ENCODE peak calls at places on chromosome 22, in ten cellular contexts. N is colonic mucosa, D is fibroblast of pulmonary artery, R is stomach, F is sigmoid colon, H is progenitor cell of endocrine pancreas, S is AG09309, I is cardiac fibroblast, V is epithelial cell of esophagus, W is omental fat pad. O is an unnamed sample.

GRCh38 chr22:31223786-31224191 is 11.7 kb downstream of the LIMK2 start:
- DNase-seq in V (no peak), W (no peak), F (no peak), N (no peak), R (no peak), I (no peak), D (no peak), S (no peak), H (no peak), O (no peak)

GRCh38 chr22:36328635-36329216 is 59.0 kb downstream of the MYH9 start:
- DNase-seq in W (no peak), D (peak), F (peak), R (peak), S (peak), I (peak), H (no peak), N (no peak), V (peak), O (no peak)

GRCh38 chr22:47801541-47802245 is 1039.2 kb downstream of the TBC1D22A start:
- DNase-seq in W (no peak), I (no peak), H (no peak), F (no peak), R (no peak), N (no peak), D (no peak), S (no peak), V (no peak), O (no peak)

GRCh38 chr22:36571991-36572390 is 43.0 kb upstream of the EIF3D start:
- DNase-seq in V (no peak), D (no peak), I (no peak), W (no peak), N (no peak), F (no peak), S (no peak), R (no peak), H (no peak), O (no peak)

GRCh38 chr22:41862160-41862529 is 29.2 kb downstream of the SREBF2 start:
- DNase-seq in V (no peak), N (no peak), R (no peak), F (no peak), D (peak), I (peak), W (no peak), H (no peak), S (no peak), O (no peak)

GRCh38 chr22:18064636-18065035 is 13.2 kb upstream of the PEX26 start:
- DNase-seq in R (no peak), F (no peak), N (no peak), I (no peak), W (no peak), V (peak), S (no peak), H (no peak), D (no peak), O (no peak)

GRCh38 chr22:17266261-17266971 is 47.2 kb upstream of the ADA2 start:
- DNase-seq in R (no peak), W (no peak), D (no peak), V (no peak), I (no peak), S (no peak), N (peak), F (no peak), H (no peak), O (peak)

GRCh38 chr22:37927129-37927936 is 21.2 kb downstream of the MICALL1 start:
- DNase-seq in S (no peak), D (no peak), W (no peak), V (no peak), I (no peak), H (no peak), N (no peak), R (no peak), F (no peak), O (no peak)

GRCh38 chr22:41248758-41249157 is 8.0 kb upstream of the CHADL start:
- DNase-seq in F (no peak), I (no peak), V (no peak), D (no peak), W (no peak), S (no peak), N (no peak), R (no peak), H (no peak), O (no peak)

GRCh38 chr22:48336339-48337060 is 1491.2 kb downstream of the BRD1 start:
- DNase-seq in I (no peak), D (no peak), F (no peak), H (no peak), R (no peak), V (no peak), N (no peak), S (no peak), W (no peak), O (no peak)

GRCh38 chr22:37237371-37238268 is 6.4 kb downstream of the RAC2 start:
- DNase-seq in F (peak), D (no peak), H (no peak), N (no peak), I (peak), S (no peak), V (no peak), W (no peak), R (no peak), O (no peak)

GRCh38 chr22:39078329-39078728 is 1.3 kb downstream of the APOBEC3G start:
- DNase-seq in V (no peak), N (no peak), F (no peak), H (no peak), D (no peak), I (no peak), R (no peak), S (no peak), W (no peak), O (no peak)

GRCh38 chr22:36323182-36323854 is 64.4 kb downstream of the MYH9 start:
- DNase-seq in R (peak), D (peak), I (peak), N (no peak), V (no peak), F (peak), W (no peak), H (no peak), S (no peak), O (no peak)

GRCh38 chr22:35039625-35040024 is 26.3 kb upstream of the ISX start:
- DNase-seq in V (no peak), W (no peak), I (no peak), D (no peak), S (no peak), F (no peak), H (no peak), N (no peak), R (no peak), O (no peak)

GRCh38 chr22:21009638-21010425 is 5.1 kb upstream of the P2RX6 start:
- DNase-seq in V (peak), S (no peak), I (peak), R (peak), H (peak), N (peak), D (peak), F (no peak), W (no peak), O (no peak)

GRCh38 chr22:17845790-17846189 is 71.5 kb upstream of the BID start:
- DNase-seq in F (peak), W (no peak), S (no peak), I (no peak), D (no peak), V (no peak), N (no peak), R (no peak), H (no peak), O (no peak)

GRCh38 chr22:24026733-24027132 is 15.6 kb downstream of the CABIN1 start:
- DNase-seq in S (no peak), F (no peak), W (no peak), D (no peak), R (no peak), I (no peak), N (no peak), H (no peak), V (no peak), O (no peak)

GRCh38 chr22:50444663-50445062 is 30.2 kb downstream of the SBF1 start:
- DNase-seq in S (peak), N (peak), V (peak), D (peak), H (no peak), W (no peak), I (peak), R (peak), F (no peak), O (no peak)

DNA sequence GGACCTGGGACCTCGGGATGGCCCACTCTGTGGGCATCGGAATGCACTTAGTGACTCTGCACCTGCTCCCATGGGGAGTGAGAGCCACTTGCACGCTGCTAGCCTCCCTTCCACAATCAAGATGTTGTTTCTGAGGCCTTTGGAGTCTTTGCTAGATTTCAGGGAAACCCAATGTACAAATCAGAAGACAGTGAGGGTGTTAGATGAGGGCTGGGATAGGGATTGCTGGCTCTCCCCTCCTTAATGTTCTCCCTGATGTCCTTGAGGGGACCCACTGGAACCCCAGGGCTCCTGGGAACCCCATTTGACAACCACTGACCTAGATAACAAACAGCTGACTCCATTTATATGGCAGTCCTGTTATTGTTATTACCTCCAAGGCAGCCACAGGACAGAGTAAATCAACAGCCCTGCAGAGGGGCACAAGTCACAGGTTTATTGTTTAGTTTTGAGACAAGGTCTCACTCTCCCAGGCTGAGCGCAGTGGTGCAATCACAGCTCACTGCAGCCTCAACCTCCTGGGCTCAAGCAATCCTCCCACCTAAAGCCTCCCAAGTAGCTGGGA is 31.3 kb upstream of the COMT start:
- DNase-seq in R (no peak), N (no peak), W (no peak), D (no peak), I (no peak), V (no peak), S (no peak), H (no peak), F (no peak), O (no peak)
- TF ChIP-seq CTCF in R (no peak), N (no peak), W (no peak), D (no peak), I (no peak), V (no peak), S (no peak), H (no peak), F (peak), O (no peak)

DNA sequence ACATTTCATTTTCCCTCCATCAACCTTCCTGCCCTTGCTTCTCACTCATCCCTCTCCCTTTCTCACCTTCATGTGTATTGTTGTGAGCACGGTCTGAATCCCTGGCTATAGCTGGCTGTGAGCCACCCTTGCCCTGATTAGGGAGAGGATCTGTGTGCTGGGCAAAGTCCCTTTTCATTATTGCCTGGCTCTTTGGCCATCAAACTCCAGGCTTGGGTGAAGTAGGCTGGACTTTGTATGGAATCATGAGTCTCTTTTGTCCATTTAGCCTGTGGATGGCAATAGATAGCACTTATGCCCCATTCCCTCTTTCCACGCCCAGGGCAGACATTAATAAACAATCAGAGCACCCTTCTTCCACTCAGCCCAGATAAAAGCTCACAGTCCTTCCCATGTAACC is 6.7 kb downstream of the MYO18B start:
- DNase-seq in D (no peak), S (no peak), I (no peak), V (no peak), R (peak), H (no peak), W (no peak), F (no peak), N (peak), O (no peak)
- TF ChIP-seq CTCF in D (no peak), S (no peak), I (no peak), V (no peak), R (no peak), H (no peak), W (no peak), F (no peak), N (no peak), O (no peak)

GRCh38 chr22:19115628-19116027 is 6.6 kb downstream of the DGCR2 start:
- DNase-seq in R (no peak), D (peak), N (no peak), F (no peak), H (no peak), W (no peak), S (no peak), V (peak), I (no peak), O (no peak)
- TF ChIP-seq CTCF in R (no peak), D (peak), N (no peak), F (no peak), H (no peak), W (no peak), S (no peak), V (peak), I (peak), O (no peak)

GRCh38 chr22:19554834-19555404 is 30.7 kb upstream of the CLDN5 start:
- DNase-seq in H (no peak), W (no peak), N (no peak), V (peak), I (peak), D (peak), R (no peak), S (no peak), F (peak), O (no peak)
- TF ChIP-seq CTCF in H (peak), W (no peak), N (no peak), V (peak), I (peak), D (peak), R (no peak), S (peak), F (no peak), O (no peak)

GRCh38 chr22:44020981-44021380 is 3.1 kb upstream of the PARVB start:
- DNase-seq in H (no peak), I (no peak), R (no peak), D (no peak), N (no peak), F (no peak), S (no peak), W (no peak), V (no peak), O (no peak)

GRCh38 chr22:44024288-44024908 is at the start of gene PARVB:
- DNase-seq in N (no peak), H (peak), D (no peak), R (no peak), F (no peak), I (no peak), S (no peak), W (no peak), V (peak), O (no peak)

GRCh38 chr22:44026066-44026629 is 2.0 kb downstream of the PARVB start:
- DNase-seq in V (no peak), D (no peak), H (no peak), W (no peak), R (no peak), F (no peak), S (no peak), N (no peak), I (no peak), O (no peak)

GRCh38 chr22:44025171-44026065 is 1.3 kb downstream of the PARVB start:
- DNase-seq in F (no peak), R (peak), D (no peak), H (no peak), S (no peak), N (peak), V (no peak), I (no peak), W (no peak), O (no peak)

DNA sequence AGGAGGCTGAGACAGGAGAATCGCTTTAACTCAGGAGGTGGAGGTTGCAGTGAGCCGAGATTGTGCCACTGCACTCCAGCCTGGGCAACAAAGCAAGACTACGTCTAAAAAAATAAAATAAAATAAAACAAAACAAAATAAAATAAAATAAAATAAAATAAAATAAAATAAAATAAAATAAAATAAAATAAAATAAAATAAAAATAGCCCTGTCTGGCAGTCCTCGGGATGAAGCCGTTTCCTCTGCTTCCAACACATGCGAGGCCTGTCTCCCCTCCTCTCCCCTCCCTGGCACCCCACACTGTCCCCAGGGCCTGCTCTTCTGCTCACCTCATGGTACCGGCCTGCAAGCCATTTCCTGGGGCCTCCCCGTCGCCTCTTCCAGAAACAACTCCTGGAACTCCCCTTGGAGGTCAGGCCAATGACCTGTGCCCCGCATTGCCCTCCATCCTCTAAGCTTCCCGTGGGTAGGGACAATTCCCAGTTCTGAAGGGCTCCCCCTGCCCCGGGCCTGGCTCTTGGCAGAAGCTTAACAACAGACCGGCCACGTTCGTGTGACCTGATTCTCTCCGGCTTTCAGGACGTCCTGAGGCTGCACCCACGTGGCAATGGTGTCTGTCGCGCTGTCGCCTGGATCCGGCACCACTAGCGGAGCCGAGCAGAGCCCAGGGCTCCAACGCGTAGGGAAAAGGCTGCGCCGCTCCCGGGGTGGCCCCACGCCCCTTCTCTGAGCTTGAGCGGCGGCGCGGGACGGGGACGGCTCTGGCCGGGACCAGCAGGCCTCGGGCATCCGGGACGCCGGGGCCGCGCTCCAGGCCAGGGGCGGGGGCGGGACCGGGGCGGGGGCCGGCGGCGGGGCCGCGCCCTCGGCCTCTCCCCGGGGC is 456 bp upstream of the PARVB start:
- DNase-seq in H (peak), F (no peak), N (peak), W (no peak), I (peak), D (no peak), S (no peak), R (peak), V (peak), O (no peak)
- TF ChIP-seq CTCF in H (no peak), F (no peak), N (no peak), W (no peak), I (no peak), D (no peak), S (no peak), R (no peak), V (no peak), O (no peak)

O was measured in D721Med.